ENCODE peak calls at places on chromosome 2, in nine cellular contexts. One of them, this sample, is unnamed.

GRCh38 chr2:178404380-178404767 is 46.6 kb downstream of the PRKRA start:
- DNase-seq in breast epithelium: peak
- DNase-seq in MM.1S: peak
- DNase-seq in kidney epithelial cell: peak
- DNase-seq in mucosa of descending colon: peak
- DNase-seq in body of pancreas: no peak
- DNase-seq in A549: no peak
- DNase-seq in esophagus muscularis mucosa: no peak
- DNase-seq in prostate gland: no peak
- DNase-seq in this sample: peak

GRCh38 chr2:148989882-148990493 is 48.5 kb upstream of the LYPD6B start:
- DNase-seq in breast epithelium: no peak
- DNase-seq in MM.1S: peak
- DNase-seq in kidney epithelial cell: peak
- DNase-seq in mucosa of descending colon: peak
- DNase-seq in body of pancreas: peak
- DNase-seq in A549: peak
- DNase-seq in esophagus muscularis mucosa: no peak
- DNase-seq in prostate gland: peak
- DNase-seq in this sample: peak

GRCh38 chr2:238287702-238288649 is at the start of gene PER2:
- DNase-seq in breast epithelium: peak
- DNase-seq in MM.1S: peak
- DNase-seq in kidney epithelial cell: no peak
- DNase-seq in mucosa of descending colon: peak
- DNase-seq in body of pancreas: peak
- DNase-seq in A549: peak
- DNase-seq in esophagus muscularis mucosa: no peak
- DNase-seq in prostate gland: peak
- DNase-seq in this sample: peak

GRCh38 chr2:129885735-129886134 is 93.7 kb upstream of the RAB6C start:
- DNase-seq in breast epithelium: no peak
- DNase-seq in MM.1S: no peak
- DNase-seq in kidney epithelial cell: no peak
- DNase-seq in mucosa of descending colon: no peak
- DNase-seq in body of pancreas: no peak
- DNase-seq in A549: no peak
- DNase-seq in esophagus muscularis mucosa: no peak
- DNase-seq in prostate gland: no peak
- DNase-seq in this sample: no peak

GRCh38 chr2:235898766-235899165 is 269.4 kb downstream of the GBX2 start:
- DNase-seq in breast epithelium: no peak
- DNase-seq in MM.1S: no peak
- DNase-seq in kidney epithelial cell: no peak
- DNase-seq in mucosa of descending colon: no peak
- DNase-seq in body of pancreas: no peak
- DNase-seq in A549: no peak
- DNase-seq in esophagus muscularis mucosa: no peak
- DNase-seq in prostate gland: no peak
- DNase-seq in this sample: no peak

GRCh38 chr2:63697160-63697559 is 108.4 kb downstream of the MDH1 start:
- DNase-seq in breast epithelium: no peak
- DNase-seq in MM.1S: no peak
- DNase-seq in kidney epithelial cell: no peak
- DNase-seq in mucosa of descending colon: no peak
- DNase-seq in body of pancreas: no peak
- DNase-seq in A549: no peak
- DNase-seq in esophagus muscularis mucosa: no peak
- DNase-seq in prostate gland: no peak
- DNase-seq in this sample: no peak

GRCh38 chr2:129813404-129813803 is 166.1 kb upstream of the RAB6C start:
- DNase-seq in breast epithelium: no peak
- DNase-seq in MM.1S: no peak
- DNase-seq in kidney epithelial cell: no peak
- DNase-seq in mucosa of descending colon: no peak
- DNase-seq in body of pancreas: no peak
- DNase-seq in A549: no peak
- DNase-seq in esophagus muscularis mucosa: no peak
- DNase-seq in prostate gland: no peak
- DNase-seq in this sample: no peak

GRCh38 chr2:28507806-28508764 is 12.2 kb downstream of the PLB1 start:
- DNase-seq in breast epithelium: no peak
- DNase-seq in MM.1S: peak
- DNase-seq in kidney epithelial cell: peak
- DNase-seq in mucosa of descending colon: peak
- DNase-seq in body of pancreas: no peak
- DNase-seq in A549: peak
- DNase-seq in esophagus muscularis mucosa: peak
- DNase-seq in prostate gland: no peak
- DNase-seq in this sample: no peak

GRCh38 chr2:44286884-44287638 is 11.8 kb downstream of the SLC3A1 start:
- DNase-seq in breast epithelium: no peak
- DNase-seq in MM.1S: no peak
- DNase-seq in kidney epithelial cell: no peak
- DNase-seq in mucosa of descending colon: no peak
- DNase-seq in body of pancreas: peak
- DNase-seq in A549: peak
- DNase-seq in esophagus muscularis mucosa: no peak
- DNase-seq in prostate gland: peak
- DNase-seq in this sample: no peak

GRCh38 chr2:44295636-44296359 is 20.5 kb downstream of the SLC3A1 start:
- DNase-seq in breast epithelium: no peak
- DNase-seq in MM.1S: peak
- DNase-seq in kidney epithelial cell: no peak
- DNase-seq in mucosa of descending colon: no peak
- DNase-seq in body of pancreas: no peak
- DNase-seq in A549: peak
- DNase-seq in esophagus muscularis mucosa: no peak
- DNase-seq in prostate gland: no peak
- DNase-seq in this sample: no peak

GRCh38 chr2:44295113-44295512 is 19.8 kb downstream of the SLC3A1 start:
- DNase-seq in breast epithelium: no peak
- DNase-seq in MM.1S: no peak
- DNase-seq in kidney epithelial cell: no peak
- DNase-seq in mucosa of descending colon: no peak
- DNase-seq in body of pancreas: peak
- DNase-seq in A549: no peak
- DNase-seq in esophagus muscularis mucosa: no peak
- DNase-seq in prostate gland: peak
- DNase-seq in this sample: no peak

GRCh38 chr2:44290271-44290670 is 15.0 kb downstream of the SLC3A1 start:
- DNase-seq in breast epithelium: no peak
- DNase-seq in MM.1S: no peak
- DNase-seq in kidney epithelial cell: peak
- DNase-seq in mucosa of descending colon: no peak
- DNase-seq in body of pancreas: no peak
- DNase-seq in A549: peak
- DNase-seq in esophagus muscularis mucosa: no peak
- DNase-seq in prostate gland: no peak
- DNase-seq in this sample: peak

GRCh38 chr2:44291281-44292248 is 16.3 kb downstream of the SLC3A1 start:
- DNase-seq in breast epithelium: no peak
- DNase-seq in MM.1S: no peak
- DNase-seq in kidney epithelial cell: peak
- DNase-seq in mucosa of descending colon: peak
- DNase-seq in body of pancreas: peak
- DNase-seq in A549: peak
- DNase-seq in esophagus muscularis mucosa: no peak
- DNase-seq in prostate gland: peak
- DNase-seq in this sample: peak
- TF ChIP-seq CTCF in breast epithelium: peak
- TF ChIP-seq CTCF in MM.1S: peak
- TF ChIP-seq CTCF in kidney epithelial cell: peak
- TF ChIP-seq CTCF in mucosa of descending colon: peak
- TF ChIP-seq CTCF in body of pancreas: peak
- TF ChIP-seq CTCF in A549: peak
- TF ChIP-seq CTCF in esophagus muscularis mucosa: peak
- TF ChIP-seq CTCF in prostate gland: peak
- TF ChIP-seq CTCF in this sample: peak

GRCh38 chr2:154699560-154699901 is 1.0 kb downstream of the KCNJ3 start:
- DNase-seq in breast epithelium: no peak
- DNase-seq in MM.1S: no peak
- DNase-seq in kidney epithelial cell: no peak
- DNase-seq in mucosa of descending colon: no peak
- DNase-seq in body of pancreas: peak
- DNase-seq in A549: no peak
- DNase-seq in esophagus muscularis mucosa: no peak
- DNase-seq in prostate gland: no peak
- DNase-seq in this sample: no peak
- H3K4me3 ChIP-seq in breast epithelium: peak
- H3K4me3 ChIP-seq in MM.1S: no peak
- H3K4me3 ChIP-seq in kidney epithelial cell: no peak
- H3K4me3 ChIP-seq in mucosa of descending colon: no peak
- H3K4me3 ChIP-seq in body of pancreas: peak
- H3K4me3 ChIP-seq in A549: no peak
- H3K4me3 ChIP-seq in esophagus muscularis mucosa: peak
- H3K4me3 ChIP-seq in prostate gland: peak
- H3K4me3 ChIP-seq in this sample: peak

DNA sequence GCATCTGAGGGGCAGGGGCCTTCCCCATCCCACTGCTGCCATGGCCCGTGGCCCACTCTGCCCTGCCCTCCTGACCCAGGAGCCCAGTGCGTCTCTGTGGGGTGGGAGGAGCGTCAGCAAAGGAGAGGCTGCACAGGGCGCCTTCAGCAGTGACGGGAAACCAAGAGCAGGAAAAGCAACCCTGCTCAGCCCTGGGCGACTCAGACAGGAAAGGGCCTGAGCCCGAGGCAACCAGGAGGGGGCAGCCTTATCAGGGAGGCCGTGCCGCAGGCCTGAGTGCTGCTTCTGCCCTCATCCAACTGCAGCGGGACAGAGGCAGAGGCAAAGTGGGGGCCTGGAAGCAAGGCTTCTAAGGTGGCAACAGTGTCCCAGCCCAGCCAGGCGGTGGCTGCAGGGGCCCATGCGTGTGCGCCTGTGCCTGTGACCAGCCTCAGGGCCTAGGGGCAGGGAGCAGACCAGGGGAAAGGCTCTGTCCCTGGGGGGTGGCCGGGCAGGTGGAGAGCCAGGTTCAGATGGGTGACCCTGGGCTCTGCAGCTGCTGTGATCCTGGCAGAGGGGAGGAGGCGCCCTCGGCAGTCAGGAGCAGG is 23.3 kb upstream of the ALPI start:
- DNase-seq in breast epithelium: no peak
- DNase-seq in MM.1S: no peak
- DNase-seq in kidney epithelial cell: no peak
- DNase-seq in mucosa of descending colon: no peak
- DNase-seq in body of pancreas: no peak
- DNase-seq in A549: no peak
- DNase-seq in esophagus muscularis mucosa: no peak
- DNase-seq in prostate gland: no peak
- DNase-seq in this sample: no peak
- TF ChIP-seq CTCF in breast epithelium: no peak
- TF ChIP-seq CTCF in MM.1S: no peak
- TF ChIP-seq CTCF in kidney epithelial cell: no peak
- TF ChIP-seq CTCF in mucosa of descending colon: no peak
- TF ChIP-seq CTCF in body of pancreas: no peak
- TF ChIP-seq CTCF in A549: no peak
- TF ChIP-seq CTCF in esophagus muscularis mucosa: no peak
- TF ChIP-seq CTCF in prostate gland: no peak
- TF ChIP-seq CTCF in this sample: peak

GRCh38 chr2:144484201-144484948 is 35.5 kb downstream of the ZEB2 start:
- DNase-seq in breast epithelium: no peak
- DNase-seq in MM.1S: no peak
- DNase-seq in kidney epithelial cell: no peak
- DNase-seq in mucosa of descending colon: no peak
- DNase-seq in body of pancreas: no peak
- DNase-seq in A549: no peak
- DNase-seq in esophagus muscularis mucosa: no peak
- DNase-seq in prostate gland: no peak
- DNase-seq in this sample: no peak
- H3K4me3 ChIP-seq in breast epithelium: no peak
- H3K4me3 ChIP-seq in MM.1S: no peak
- H3K4me3 ChIP-seq in kidney epithelial cell: no peak
- H3K4me3 ChIP-seq in mucosa of descending colon: no peak
- H3K4me3 ChIP-seq in body of pancreas: no peak
- H3K4me3 ChIP-seq in A549: no peak
- H3K4me3 ChIP-seq in esophagus muscularis mucosa: no peak
- H3K4me3 ChIP-seq in prostate gland: no peak
- H3K4me3 ChIP-seq in this sample: no peak

This sample was measured in foreskin fibroblast.